ENCODE peak calls at places on chromosomes 2 and 18, in five cellular contexts. M is brain microvascular endothelial cell, X is mammary epithelial cell, I is esophagus squamous epithelium, H is left ventricle myocardium inferior. W is an unnamed sample.

GRCh38 chr18:55287935-55288868 is 299.8 kb downstream of the TCF4 start:
- DNase-seq in M (no peak), X (no peak), I (no peak), H (no peak), W (no peak)

GRCh38 chr18:21074336-21075323 is 37.0 kb downstream of the ROCK1 start:
- DNase-seq in M (no peak), X (peak), I (no peak), H (no peak), W (peak)

GRCh38 chr2:70855679-70856078 is 20.1 kb upstream of the CD207 start:
- DNase-seq in M (no peak), X (no peak), I (no peak), H (no peak), W (no peak)

GRCh38 chr2:207530160-207531023 is 630 bp downstream of the CREB1 start:
- DNase-seq in M (no peak), X (peak), I (no peak), H (peak), W (no peak)

GRCh38 chr2:215379039-215379438 is 56.8 kb downstream of the FN1 start:
- DNase-seq in M (no peak), X (no peak), I (no peak), H (no peak), W (no peak)

GRCh38 chr2:47653909-47654789 is 128.8 kb upstream of the MSH6 start:
- DNase-seq in M (peak), X (no peak), I (no peak), H (no peak), W (no peak)

GRCh38 chr2:160970052-160970846 is 190.0 kb upstream of the TANK start:
- DNase-seq in M (peak), X (peak), I (no peak), H (no peak), W (no peak)

GRCh38 chr2:190810981-190811587 is 69.5 kb upstream of the GLS start:
- DNase-seq in M (no peak), X (no peak), I (no peak), H (no peak), W (no peak)

GRCh38 chr2:151827564-151828142 is 568 bp downstream of the ARL5A start:
- DNase-seq in M (peak), X (no peak), I (no peak), H (no peak), W (no peak)

GRCh38 chr18:76363451-76364120 is 131.5 kb downstream of the ZNF516 start:
- DNase-seq in M (peak), X (no peak), I (no peak), H (no peak), W (no peak)

GRCh38 chr2:8586397-8587051 is 95.3 kb upstream of the ID2 start:
- DNase-seq in M (no peak), X (no peak), I (no peak), H (no peak), W (no peak)

GRCh38 chr2:220335591-220335915 is 708.1 kb downstream of the SLC4A3 start:
- DNase-seq in M (no peak), X (no peak), I (no peak), H (no peak), W (no peak)

GRCh38 chr2:238231251-238231793 is 8.5 kb downstream of the HES6 start:
- DNase-seq in M (peak), X (peak), I (no peak), H (peak), W (no peak)
- H3K27ac ChIP-seq in M (no peak), X (no peak), I (no peak), H (peak), W (no peak)

DNA sequence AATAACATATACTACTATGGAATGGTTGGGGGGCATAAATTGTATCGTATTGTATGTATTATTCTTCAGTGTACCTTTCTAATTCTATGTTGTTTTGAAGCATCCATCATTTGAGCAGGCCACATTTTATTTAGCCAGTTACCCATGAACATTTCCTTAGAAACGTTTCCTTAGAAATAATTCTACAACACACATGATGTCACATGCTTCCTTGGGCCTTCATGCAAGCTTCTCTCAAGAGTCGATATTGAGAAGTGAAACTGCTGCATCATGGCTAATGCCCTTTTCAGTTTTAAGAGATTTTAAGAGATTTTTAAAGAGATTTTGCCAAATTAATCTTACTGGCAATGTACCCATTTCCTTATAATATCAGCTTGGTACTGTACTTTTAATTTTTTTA is 63.9 kb downstream of the ALPK2 start:
- DNase-seq in M (no peak), X (no peak), I (no peak), H (no peak), W (no peak)
- H3K27ac ChIP-seq in M (no peak), X (no peak), I (no peak), H (no peak), W (no peak)

DNA sequence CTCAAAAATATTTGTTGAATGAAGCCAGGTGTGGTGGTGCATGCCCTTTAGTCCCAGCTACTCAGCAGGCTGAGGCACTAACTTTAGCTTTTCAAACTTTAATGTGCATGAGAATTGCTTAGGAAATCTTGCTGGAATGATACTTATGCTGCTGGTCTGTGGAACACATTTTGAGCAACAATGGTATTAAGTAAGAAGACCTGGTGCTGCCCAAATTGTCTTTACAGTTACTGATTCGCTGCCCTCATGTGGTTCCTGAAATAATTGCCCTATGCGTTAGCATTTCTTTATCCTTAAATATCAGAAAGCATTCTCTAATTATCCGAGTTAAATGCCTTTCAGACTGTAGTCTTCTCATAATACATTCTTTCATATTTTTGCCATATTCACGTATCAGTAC is 76.0 kb upstream of the SESTD1 start:
- DNase-seq in M (peak), X (peak), I (no peak), H (no peak), W (no peak)
- H3K27ac ChIP-seq in M (no peak), X (no peak), I (peak), H (no peak), W (no peak)

GRCh38 chr2:39119732-39120520 is 925 bp downstream of the SOS1 start:
- DNase-seq in M (no peak), X (peak), I (no peak), H (peak), W (no peak)
- H3K27ac ChIP-seq in M (peak), X (peak), I (peak), H (peak), W (peak)

DNA sequence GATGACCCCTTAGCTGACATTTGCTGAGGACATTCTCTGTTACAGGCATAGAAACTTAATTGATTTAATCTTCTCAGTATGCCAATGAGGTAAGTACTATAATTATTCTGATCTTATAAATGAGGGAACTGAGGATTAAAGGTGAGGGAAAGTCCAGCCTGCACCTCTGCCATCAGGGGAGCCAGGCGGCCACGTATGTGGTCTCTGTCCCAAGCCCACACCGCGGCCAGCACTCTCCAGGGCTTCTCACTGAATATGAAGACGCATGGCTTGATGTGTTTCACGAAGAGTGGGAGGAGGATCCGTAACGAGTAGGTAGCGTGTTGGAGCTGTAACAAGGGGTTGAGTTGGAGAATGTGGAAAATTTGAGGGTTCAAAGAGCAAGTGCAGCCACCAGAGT is 154.4 kb downstream of the TMEM18 start:
- DNase-seq in M (no peak), X (no peak), I (no peak), H (no peak), W (no peak)
- H3K27ac ChIP-seq in M (no peak), X (no peak), I (no peak), H (no peak), W (no peak)

GRCh38 chr2:27929916-27930486 is 39.5 kb downstream of the BABAM2 start:
- DNase-seq in M (no peak), X (no peak), I (no peak), H (no peak), W (no peak)
- H3K27ac ChIP-seq in M (no peak), X (no peak), I (no peak), H (no peak), W (no peak)